ENCODE peak calls at places on chromosomes 1 and 21, in nine cellular contexts. D, B, O, S, U, Z, M, R and I are unnamed samples.
A peak's percentile ranks its signal among the peaks of the same experiment; 100 is the strongest.

GRCh38 chr1:156896490-156897033 is 3.0 kb downstream of the PEAR1 start:
- DNase-seq in D (peak; percentile 56), B (no peak), O (no peak), S (no peak), U (peak; percentile 92), Z (no peak), M (no peak), R (no peak), I (no peak)

GRCh38 chr1:239722080-239722479 is 335.7 kb downstream of the CHRM3 start:
- DNase-seq in D (no peak), B (no peak), O (no peak), S (no peak), U (no peak), Z (no peak), M (no peak), R (no peak), I (no peak)

GRCh38 chr1:203629509-203630082 is 3.0 kb downstream of the ATP2B4 start:
- DNase-seq in D (no peak), B (peak; percentile 55), O (no peak), S (peak; percentile 79), U (peak; percentile 52), Z (peak; percentile 51), M (no peak), R (peak; percentile 73), I (peak; percentile 37)

GRCh38 chr1:76933847-76934657 is 66.8 kb downstream of the ST6GALNAC5 start:
- DNase-seq in D (no peak), B (no peak), O (no peak), S (no peak), U (no peak), Z (no peak), M (no peak), R (no peak), I (no peak)

GRCh38 chr1:56424744-56425493 is 154.4 kb downstream of the PLPP3 start:
- DNase-seq in D (no peak), B (no peak), O (no peak), S (peak; percentile 17), U (peak; percentile 71), Z (peak; percentile 66), M (no peak), R (peak; percentile 62), I (no peak)

GRCh38 chr1:71026093-71026492 is 21.5 kb downstream of the PTGER3 start:
- DNase-seq in D (no peak), B (no peak), O (no peak), S (no peak), U (no peak), Z (no peak), M (no peak), R (no peak), I (no peak)

GRCh38 chr1:158248771-158249170 is 5.5 kb upstream of the CD1A start:
- DNase-seq in D (no peak), B (no peak), O (no peak), S (no peak), U (no peak), Z (no peak), M (no peak), R (peak; percentile 39), I (no peak)

GRCh38 chr1:201309420-201309819 is 26.1 kb downstream of the PKP1 start:
- DNase-seq in D (no peak), B (no peak), O (peak; percentile 99), S (peak; percentile 67), U (peak; percentile 12), Z (no peak), M (peak; percentile 58), R (peak; percentile 64), I (peak; percentile 78)

GRCh38 chr1:219506337-219506944 is 106.5 kb downstream of the ZC3H11B start:
- DNase-seq in D (no peak), B (no peak), O (no peak), S (no peak), U (no peak), Z (no peak), M (no peak), R (no peak), I (no peak)

GRCh38 chr1:214126697-214127146 is 138.9 kb downstream of the PROX1 start:
- DNase-seq in D (no peak), B (no peak), O (no peak), S (no peak), U (no peak), Z (no peak), M (no peak), R (no peak), I (no peak)

DNA sequence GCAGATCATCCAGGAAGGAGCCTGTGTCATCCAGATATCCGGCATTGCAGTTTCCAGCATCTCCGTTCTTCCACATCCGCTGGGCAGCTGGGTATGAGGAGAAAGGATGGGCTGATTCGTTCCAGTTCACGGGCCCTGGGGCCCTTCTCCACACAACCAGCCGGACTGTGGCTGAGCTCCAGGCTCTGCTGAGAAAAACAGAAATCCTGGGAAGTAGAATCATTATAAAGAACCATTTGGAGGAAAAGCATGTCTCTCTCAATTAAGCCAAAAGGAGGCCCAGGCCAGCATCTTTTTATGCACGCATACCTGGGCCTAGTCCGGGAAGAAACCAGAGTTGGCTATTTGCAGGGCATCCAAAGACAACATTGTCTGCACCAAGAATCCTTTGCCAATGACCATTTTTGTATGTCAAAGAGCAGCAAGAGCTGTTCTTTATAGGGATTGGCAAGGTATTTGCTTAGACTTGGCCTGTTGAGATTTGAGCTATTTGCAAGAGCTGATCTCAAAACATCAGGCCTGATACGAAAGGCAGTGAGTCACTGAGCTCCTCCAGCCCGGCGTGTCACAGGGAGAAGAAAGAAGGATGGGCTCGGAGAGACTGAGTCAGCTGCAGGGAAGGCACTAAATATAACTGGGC is 84.9 kb upstream of the ARHGEF16 start:
- DNase-seq in D (peak; percentile 69), B (no peak), O (no peak), S (no peak), U (peak; percentile 78), Z (no peak), M (no peak), R (no peak), I (no peak)
- TF ChIP-seq CTCF in D (no peak), B (no peak), O (no peak), S (no peak), U (no peak), Z (no peak), M (no peak), R (no peak), I (no peak)

GRCh38 chr21:43805275-43805800 is 16.0 kb downstream of the RRP1 start:
- DNase-seq in D (no peak), B (no peak), O (no peak), S (no peak), U (no peak), Z (no peak), M (no peak), R (peak; percentile 62), I (no peak)

GRCh38 chr21:43808832-43809251 is 19.5 kb downstream of the RRP1 start:
- DNase-seq in D (no peak), B (no peak), O (no peak), S (no peak), U (no peak), Z (no peak), M (no peak), R (no peak), I (no peak)

GRCh38 chr21:43803558-43804300 is 14.4 kb downstream of the RRP1 start:
- DNase-seq in D (no peak), B (no peak), O (no peak), S (no peak), U (no peak), Z (no peak), M (no peak), R (no peak), I (no peak)

GRCh38 chr21:43808367-43808766 is 19.0 kb downstream of the RRP1 start:
- DNase-seq in D (no peak), B (no peak), O (no peak), S (no peak), U (no peak), Z (no peak), M (no peak), R (no peak), I (no peak)

GRCh38 chr21:43806017-43806710 is 16.8 kb downstream of the RRP1 start:
- DNase-seq in D (no peak), B (no peak), O (no peak), S (no peak), U (no peak), Z (no peak), M (no peak), R (no peak), I (no peak)
- TF ChIP-seq CTCF in D (no peak), B (no peak), O (no peak), S (no peak), U (no peak), Z (no peak), M (no peak), R (no peak), I (no peak)

GRCh38 chr1:114428083-114428754 is 82.8 kb downstream of the TRIM33 start:
- DNase-seq in D (peak; percentile 1), B (no peak), O (no peak), S (peak; percentile 6), U (peak; percentile 37), Z (no peak), M (no peak), R (no peak), I (no peak)
- TF ChIP-seq CTCF in D (peak; percentile 50), B (peak; percentile 38), O (no peak), S (peak; percentile 53), U (peak; percentile 53), Z (no peak), M (peak; percentile 16), R (no peak), I (peak; percentile 52)

GRCh38 chr1:169106095-169106920 is at the start of gene ATP1B1:
- DNase-seq in D (peak; percentile 45), B (peak; percentile 92), O (peak; percentile 88), S (peak; percentile 97), U (peak; percentile 71), Z (peak; percentile 55), M (peak; percentile 93), R (peak; percentile 87), I (peak; percentile 92)
- TF ChIP-seq CTCF in D (peak; percentile 41), B (peak; percentile 62), O (peak; percentile 64), S (peak; percentile 40), U (peak; percentile 32), Z (no peak), M (peak; percentile 7), R (peak; percentile 72), I (peak; percentile 83)

DNA sequence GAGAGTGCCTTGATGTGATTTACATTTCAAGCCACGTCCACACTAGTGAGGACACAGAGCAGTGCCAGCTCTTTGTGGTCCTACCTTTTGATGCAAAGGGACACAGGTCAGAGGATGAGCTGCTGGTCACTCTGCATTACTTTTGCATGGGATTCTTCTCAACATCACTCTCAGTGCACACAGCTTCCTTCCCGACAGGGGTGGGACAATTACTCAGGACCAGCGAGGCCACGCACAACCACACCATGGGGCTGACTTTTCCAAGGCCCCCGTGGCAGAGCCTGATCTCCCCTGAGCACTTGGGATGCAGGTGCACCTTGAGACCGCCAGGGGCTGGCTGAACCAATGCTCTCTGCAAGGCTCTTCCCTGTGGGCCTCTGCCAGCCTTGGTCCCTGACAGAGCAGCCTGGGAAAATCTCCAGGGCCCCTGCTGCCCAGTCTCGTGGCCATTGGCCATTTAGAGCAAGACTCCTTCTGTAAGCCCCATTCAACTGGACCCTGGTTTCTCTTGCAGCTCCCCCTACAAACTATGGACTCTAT is 13.2 kb upstream of the PRAMEF12 start:
- DNase-seq in D (no peak), B (no peak), O (no peak), S (no peak), U (no peak), Z (no peak), M (no peak), R (no peak), I (no peak)
- TF ChIP-seq CTCF in D (no peak), B (no peak), O (no peak), S (no peak), U (no peak), Z (no peak), M (peak; percentile 28), R (no peak), I (no peak)